ENCODE peak calls at places on chromosomes 5 and 9, in eight cellular contexts. V is hypothalamus; N is GM23338; G is CD4-positive, alpha-beta T cell; L is HuH-7.5; D is progenitor cell of endocrine pancreas; W is stimulated activated CD4-positive, alpha-beta T cell treated with anti-CD3 and anti-CD28 coated beads, Interleukin-4, amount 100 ng/mL, for 4 hours; O is cardiac fibroblast. B is an unnamed sample.

GRCh38 chr9:33649463-33649862 is 125.4 kb downstream of the ANKRD18B start:
- DNase-seq in V (no peak), N (no peak), G (no peak), L (no peak), D (no peak), W (no peak), O (no peak), B (no peak)

GRCh38 chr9:123998970-123999621 is 12.5 kb upstream of the LHX2 start:
- DNase-seq in V (no peak), N (peak), G (no peak), L (no peak), D (no peak), W (no peak), O (no peak), B (no peak)

GRCh38 chr9:95754533-95755420 is 120.7 kb upstream of the ERCC6L2 start:
- DNase-seq in V (no peak), N (peak), G (no peak), L (no peak), D (no peak), W (no peak), O (no peak), B (no peak)

GRCh38 chr5:172276214-172276613 is 7.3 kb downstream of the UBTD2 start:
- DNase-seq in V (no peak), N (no peak), G (no peak), L (no peak), D (no peak), W (no peak), O (peak), B (no peak)

GRCh38 chr5:126449751-126450271 is 26.6 kb downstream of the GRAMD2B start:
- DNase-seq in V (no peak), N (no peak), G (peak), L (no peak), D (no peak), W (peak), O (peak), B (peak)

GRCh38 chr5:137300411-137301240 is 198.5 kb downstream of the SPOCK1 start:
- DNase-seq in V (no peak), N (no peak), G (no peak), L (no peak), D (no peak), W (no peak), O (peak), B (no peak)

GRCh38 chr9:135048046-135048757 is 39.3 kb upstream of the OLFM1 start:
- DNase-seq in V (no peak), N (no peak), G (no peak), L (no peak), D (no peak), W (no peak), O (no peak), B (no peak)

GRCh38 chr5:84779206-84779605 is 394.5 kb upstream of the EDIL3 start:
- DNase-seq in V (no peak), N (no peak), G (no peak), L (no peak), D (no peak), W (no peak), O (peak), B (no peak)

GRCh38 chr9:130530932-130531331 is 48.4 kb upstream of the FUBP3 start:
- DNase-seq in V (no peak), N (no peak), G (no peak), L (no peak), D (no peak), W (no peak), O (peak), B (no peak)

GRCh38 chr9:117644607-117645244 is 59.5 kb upstream of the TLR4 start:
- DNase-seq in V (peak), N (peak), G (peak), L (peak), D (peak), W (peak), O (peak), B (peak)

GRCh38 chr9:125700791-125701190 is 6.2 kb downstream of the MAPKAP1 start:
- DNase-seq in V (no peak), N (peak), G (no peak), L (no peak), D (no peak), W (peak), O (no peak), B (no peak)

GRCh38 chr9:83219154-83219923 is 156.4 kb upstream of the RASEF start:
- DNase-seq in V (peak), N (peak), G (no peak), L (peak), D (peak), W (peak), O (peak), B (no peak)

GRCh38 chr5:59146729-59147128 is 563.9 kb downstream of the RAB3C start:
- DNase-seq in V (no peak), N (no peak), G (no peak), L (no peak), D (no peak), W (no peak), O (no peak), B (no peak)

GRCh38 chr5:95219411-95219810 is 65.5 kb downstream of the MCTP1 start:
- DNase-seq in V (no peak), N (peak), G (no peak), L (no peak), D (no peak), W (no peak), O (no peak), B (no peak)

GRCh38 chr5:95076395-95077165 is 208.3 kb downstream of the MCTP1 start:
- DNase-seq in V (no peak), N (no peak), G (no peak), L (no peak), D (no peak), W (no peak), O (no peak), B (no peak)

GRCh38 chr5:92337772-92338234 is 954.7 kb upstream of the ARRDC3 start:
- DNase-seq in V (no peak), N (no peak), G (no peak), L (no peak), D (no peak), W (no peak), O (peak), B (no peak)

GRCh38 chr9:83013867-83014605 is 48.9 kb downstream of the RASEF start:
- DNase-seq in V (no peak), N (no peak), G (no peak), L (no peak), D (no peak), W (no peak), O (no peak), B (no peak)